ENCODE peak calls at places on chromosome 2, in four cellular contexts. B is mucosa of gallbladder; W is HS-5; Y is activated CD4-positive, alpha-beta T cell treated with anti-CD3 and anti-CD28 coated beads, Interleukin-2, amount 10 ng/mL, durations not matched to agents 7 days and 5 days. X is an unnamed sample.

GRCh38 chr2:16693854-16694253 is 28.2 kb upstream of the CYRIA start:
- DNase-seq in B (no peak), W (no peak), Y (no peak), X (no peak)

GRCh38 chr2:174606336-174606735 is 8.7 kb upstream of the WIPF1 start:
- DNase-seq in B (no peak), W (peak), Y (no peak), X (no peak)

GRCh38 chr2:128309341-128310093 is 9.2 kb downstream of the HS6ST1 start:
- DNase-seq in B (peak), W (no peak), Y (no peak), X (no peak)

GRCh38 chr2:67243919-67244318 is 153.2 kb upstream of the ETAA1 start:
- DNase-seq in B (no peak), W (no peak), Y (no peak), X (no peak)

GRCh38 chr2:165560377-165560988 is 91.0 kb downstream of the CSRNP3 start:
- DNase-seq in B (no peak), W (no peak), Y (no peak), X (no peak)

GRCh38 chr2:47346107-47346506 is 56.8 kb upstream of the MSH2 start:
- DNase-seq in B (no peak), W (no peak), Y (no peak), X (no peak)

GRCh38 chr2:9720352-9721093 is 89.7 kb upstream of the YWHAQ start:
- DNase-seq in B (no peak), W (no peak), Y (no peak), X (no peak)

GRCh38 chr2:199261221-199261620 is 196.5 kb downstream of the SATB2 start:
- DNase-seq in B (no peak), W (peak), Y (no peak), X (peak)

GRCh38 chr2:107633580-107634147 is 193.0 kb upstream of the RGPD4 start:
- DNase-seq in B (no peak), W (peak), Y (no peak), X (peak)

GRCh38 chr2:8157621-8158020 is 524.2 kb upstream of the ID2 start:
- DNase-seq in B (no peak), W (no peak), Y (no peak), X (no peak)

GRCh38 chr2:30920511-30920910 is 113.3 kb upstream of the CAPN13 start:
- DNase-seq in B (no peak), W (no peak), Y (no peak), X (no peak)

GRCh38 chr2:33142874-33143273 is 196.1 kb downstream of the LTBP1 start:
- DNase-seq in B (no peak), W (no peak), Y (no peak), X (no peak)

GRCh38 chr2:225998653-225999052 is 599.1 kb downstream of the NYAP2 start:
- DNase-seq in B (no peak), W (no peak), Y (no peak), X (no peak)

GRCh38 chr2:102677219-102678215 is 58.2 kb downstream of the SLC9A2 start:
- DNase-seq in B (no peak), W (peak), Y (no peak), X (no peak)

GRCh38 chr2:112312821-112313220 is 37.4 kb downstream of the ZC3H6 start:
- DNase-seq in B (no peak), W (no peak), Y (no peak), X (no peak)

GRCh38 chr2:101540518-101540917 is 65.6 kb upstream of the RFX8 start:
- DNase-seq in B (no peak), W (no peak), Y (no peak), X (no peak)

GRCh38 chr2:202643012-202643858 is 8.5 kb downstream of the FAM117B start:
- DNase-seq in B (no peak), W (no peak), Y (peak), X (no peak)

GRCh38 chr2:231393149-231394131 is 2.1 kb upstream of the B3GNT7 start:
- DNase-seq in B (no peak), W (no peak), Y (peak), X (no peak)

GRCh38 chr2:20674974-20675679 is 8.2 kb downstream of the GDF7 start:
- DNase-seq in B (no peak), W (peak), Y (no peak), X (peak)

GRCh38 chr2:80231421-80231820 is 73.1 kb downstream of the LRRTM1 start:
- DNase-seq in B (no peak), W (no peak), Y (no peak), X (no peak)

GRCh38 chr2:235661136-235661535 is 167.3 kb downstream of the AGAP1 start:
- DNase-seq in B (no peak), W (no peak), Y (no peak), X (no peak)

GRCh38 chr2:105194022-105194681 is 47.4 kb upstream of the GPR45 start:
- DNase-seq in B (no peak), W (no peak), Y (no peak), X (no peak)

GRCh38 chr2:238561230-238561629 is 134.5 kb downstream of the ASB1 start:
- DNase-seq in B (no peak), W (peak), Y (no peak), X (no peak)

GRCh38 chr2:127512362-127512761 is 13.9 kb downstream of the IWS1 start:
- DNase-seq in B (no peak), W (no peak), Y (no peak), X (no peak)

GRCh38 chr2:120735750-120736170 is at the start of gene GLI2:
- DNase-seq in B (peak), W (peak), Y (peak), X (no peak)

GRCh38 chr2:100895402-100895801 is 75.5 kb downstream of the NPAS2 start:
- DNase-seq in B (peak), W (no peak), Y (no peak), X (no peak)

GRCh38 chr2:138035597-138036217 is 71.4 kb downstream of the HNMT start:
- DNase-seq in B (no peak), W (no peak), Y (no peak), X (peak)

X was measured in AG04449.